ENCODE peak calls at places on chromosomes 11 and 22, in four cellular contexts. T, J, H and B are unnamed samples.

GRCh38 chr11:92893276-92893675 is 76.2 kb upstream of the MTNR1B start:
- DNase-seq in T (no peak), J (no peak), H (no peak), B (no peak)

GRCh38 chr22:36021649-36022048 is 7.0 kb downstream of the RBFOX2 start:
- DNase-seq in T (no peak), J (no peak), H (no peak), B (no peak)

GRCh38 chr11:129728571-129728970 is 87.1 kb upstream of the TMEM45B start:
- DNase-seq in T (no peak), J (no peak), H (no peak), B (no peak)

GRCh38 chr11:92211576-92212167 is 12.9 kb upstream of the FAT3 start:
- DNase-seq in T (no peak), J (peak), H (no peak), B (no peak)

GRCh38 chr22:37186997-37187522 is 987 bp downstream of the C1QTNF6 start:
- DNase-seq in T (no peak), J (no peak), H (no peak), B (no peak)

GRCh38 chr11:107593941-107594340 is 3.0 kb downstream of the ELMOD1 start:
- DNase-seq in T (no peak), J (no peak), H (no peak), B (no peak)

GRCh38 chr11:112610494-112610893 is 349.8 kb upstream of the PLET1 start:
- DNase-seq in T (no peak), J (no peak), H (no peak), B (no peak)

GRCh38 chr22:42562282-42562681 is 8.5 kb downstream of the SERHL2 start:
- DNase-seq in T (no peak), J (no peak), H (no peak), B (peak)

GRCh38 chr11:75591371-75591770 is 29.3 kb downstream of the SERPINH1 start:
- DNase-seq in T (no peak), J (no peak), H (no peak), B (no peak)

GRCh38 chr22:43498856-43499253 is 87.0 kb downstream of the MPPED1 start:
- DNase-seq in T (no peak), J (no peak), H (no peak), B (no peak)

GRCh38 chr11:65776196-65776595 is 4.6 kb downstream of the AP5B1 start:
- DNase-seq in T (no peak), J (peak), H (peak), B (peak)

DNA sequence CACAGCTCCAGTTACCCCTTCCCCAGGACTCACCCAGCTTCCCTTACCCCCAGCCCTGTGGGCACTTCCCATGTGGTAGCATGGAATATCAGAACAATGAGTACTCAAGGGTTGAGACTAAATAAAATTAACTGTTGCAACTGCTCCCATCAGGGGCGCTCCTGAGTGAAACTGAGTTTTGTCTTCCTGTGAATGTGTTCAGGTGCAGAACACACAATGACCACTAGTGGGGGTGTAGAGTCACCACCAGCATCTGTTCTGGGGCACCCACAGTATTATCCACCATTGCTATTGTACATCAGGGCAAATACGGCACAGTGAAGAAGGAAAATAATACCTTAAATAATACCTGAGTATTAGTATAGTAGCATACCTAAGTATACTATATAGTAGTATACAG is 689.7 kb downstream of the TBC1D22A start:
- DNase-seq in T (no peak), J (no peak), H (no peak), B (no peak)
- TF ChIP-seq CTCF in T (peak), J (no peak), H (no peak), B (no peak)

GRCh38 chr11:47215366-47215925 is 672 bp downstream of the DDB2 start:
- DNase-seq in T (no peak), J (no peak), H (no peak), B (peak)

GRCh38 chr11:47220401-47220821 is 5.6 kb downstream of the DDB2 start:
- DNase-seq in T (no peak), J (peak), H (no peak), B (no peak)

GRCh38 chr11:47213985-47214564 is 699 bp upstream of the DDB2 start:
- DNase-seq in T (peak), J (peak), H (peak), B (peak)

GRCh38 chr11:47212938-47213337 is 1.8 kb upstream of the DDB2 start:
- DNase-seq in T (no peak), J (no peak), H (no peak), B (no peak)

GRCh38 chr11:47216141-47216798 is 1.5 kb downstream of the DDB2 start:
- DNase-seq in T (no peak), J (peak), H (peak), B (peak)
- TF ChIP-seq CTCF in T (no peak), J (no peak), H (no peak), B (no peak)

GRCh38 chr22:50473088-50473487 is 1.7 kb downstream of the SBF1 start:
- DNase-seq in T (no peak), J (peak), H (no peak), B (peak)
- TF ChIP-seq CTCF in T (peak), J (peak), H (no peak), B (peak)

GRCh38 chr22:20940904-20941385 is 23.7 kb downstream of the CRKL start:
- DNase-seq in T (no peak), J (peak), H (no peak), B (no peak)

GRCh38 chr22:20938272-20938671 is 21.1 kb downstream of the CRKL start:
- DNase-seq in T (no peak), J (no peak), H (no peak), B (no peak)

GRCh38 chr22:20937794-20938148 is 20.6 kb downstream of the CRKL start:
- DNase-seq in T (no peak), J (no peak), H (no peak), B (no peak)

GRCh38 chr22:20943104-20943933 is 23.7 kb upstream of the AIFM3 start:
- DNase-seq in T (no peak), J (no peak), H (no peak), B (no peak)

DNA sequence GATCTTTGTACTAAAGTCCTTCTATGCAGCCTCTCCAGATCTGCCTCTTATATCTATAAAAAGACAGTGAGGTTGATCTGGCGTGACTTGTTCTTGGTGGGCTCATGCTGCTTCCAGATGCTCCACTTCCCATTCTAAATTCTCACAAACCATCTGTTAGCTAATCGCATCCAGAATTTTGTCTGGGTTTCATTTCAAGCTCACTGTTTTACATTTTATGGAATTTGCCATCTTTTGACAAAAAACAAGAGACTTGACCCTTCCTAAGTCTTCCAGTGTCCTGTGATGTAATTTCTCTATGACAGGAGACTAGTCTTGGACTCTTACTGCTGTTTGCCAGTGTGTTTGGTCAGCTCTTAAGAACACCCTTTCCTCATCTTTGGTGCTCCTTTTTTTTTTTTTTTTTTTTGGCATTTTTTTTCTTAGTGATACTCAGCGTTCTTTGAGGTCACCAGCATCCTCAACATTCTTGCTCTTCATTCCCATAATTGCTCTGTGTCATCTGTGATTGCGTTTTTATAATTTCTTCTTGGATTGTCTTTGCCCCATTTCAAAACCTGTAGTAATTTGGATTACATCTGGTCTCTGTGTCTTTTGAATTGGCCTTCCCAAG is 23.1 kb downstream of the CRKL start:
- DNase-seq in T (no peak), J (peak), H (no peak), B (no peak)
- TF ChIP-seq CTCF in T (no peak), J (no peak), H (no peak), B (no peak)

DNA sequence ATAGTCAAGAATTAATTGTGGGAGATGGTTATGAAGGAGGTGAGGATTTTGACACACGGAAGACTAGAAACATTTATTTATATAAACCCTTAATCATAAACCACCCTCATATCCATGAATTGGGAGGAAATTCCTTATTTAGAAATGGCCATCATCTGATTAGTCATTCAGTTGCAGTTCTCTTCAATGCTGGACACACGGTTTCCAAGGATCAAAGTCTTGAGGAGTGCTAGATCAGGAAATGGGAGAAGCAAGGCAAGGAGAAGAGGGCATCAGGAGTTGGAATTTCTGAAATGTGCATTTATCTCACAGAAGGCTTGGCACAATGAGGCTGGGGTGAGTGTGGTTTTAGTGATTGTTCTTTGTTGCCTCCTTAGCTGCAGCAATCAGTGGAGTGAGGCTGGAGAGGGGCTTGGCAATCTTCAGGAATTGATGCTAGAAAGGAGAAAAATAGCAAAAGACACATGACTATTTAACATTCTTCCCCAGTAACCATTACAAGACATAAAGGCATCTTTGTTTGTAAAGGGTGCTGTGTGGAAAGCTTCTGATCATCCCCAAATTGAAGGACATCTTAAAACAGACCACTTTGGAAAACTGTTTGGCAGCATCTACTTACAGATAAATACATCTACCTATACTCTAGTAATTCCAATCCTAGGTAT is 21.6 kb upstream of the GDPD4 start:
- DNase-seq in T (no peak), J (peak), H (no peak), B (no peak)
- TF ChIP-seq CTCF in T (no peak), J (no peak), H (no peak), B (no peak)

GRCh38 chr22:19800761-19801244 is 40.2 kb downstream of the TBX1 start:
- DNase-seq in T (no peak), J (peak), H (no peak), B (no peak)
- TF ChIP-seq CTCF in T (peak), J (peak), H (no peak), B (peak)

DNA sequence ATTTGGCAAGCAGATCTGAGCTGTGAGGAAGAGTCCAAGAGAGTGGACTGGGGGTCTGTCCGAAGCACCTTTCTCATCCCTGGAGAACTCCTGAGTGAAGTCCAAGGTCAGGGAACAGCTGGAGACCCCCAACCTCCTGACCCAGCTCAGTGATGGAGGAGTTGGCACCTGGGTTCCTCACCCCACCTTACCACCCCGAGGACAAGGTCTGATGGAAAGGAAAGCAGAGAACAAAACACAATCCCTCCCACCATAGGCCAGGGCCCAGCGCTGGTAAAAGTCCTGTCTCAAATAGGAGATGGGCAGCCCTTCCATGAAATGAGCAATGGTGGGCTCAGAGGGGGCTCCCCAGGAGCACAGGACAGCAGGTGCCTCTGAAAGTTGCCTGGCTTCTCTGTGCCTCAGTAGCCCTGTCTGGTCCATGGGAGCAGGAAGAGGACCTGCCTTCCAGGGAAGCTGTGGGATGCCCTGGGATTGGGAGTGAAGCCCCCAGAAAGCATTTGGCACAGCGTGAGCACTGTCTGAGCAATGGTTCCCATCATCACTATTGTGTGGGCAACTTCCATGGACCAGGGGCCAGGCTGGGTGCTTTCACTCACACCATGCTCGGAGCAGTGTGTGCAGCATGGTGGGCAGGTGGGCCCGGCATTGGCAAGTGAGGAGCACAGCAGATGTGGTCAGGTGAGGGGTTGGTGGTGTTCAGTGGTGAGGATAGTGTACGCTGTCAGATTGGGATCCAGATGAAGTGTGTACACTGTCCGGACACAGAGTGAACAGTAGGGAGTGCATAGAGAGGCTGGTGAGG is 7.5 kb downstream of the TRIM29 start:
- DNase-seq in T (no peak), J (no peak), H (no peak), B (no peak)
- TF ChIP-seq CTCF in T (no peak), J (no peak), H (no peak), B (no peak)

GRCh38 chr11:117745346-117745745 is 51.7 kb downstream of the DSCAML1 start:
- DNase-seq in T (no peak), J (no peak), H (no peak), B (no peak)
- TF ChIP-seq CTCF in T (no peak), J (no peak), H (no peak), B (no peak)